ENCODE peak calls at places on chromosomes 13 and 19, in seven cellular contexts. W, P, N, D, K, G and J are unnamed samples.

GRCh38 chr13:74132152-74132767 is 1.9 kb downstream of the KLF12 start:
- DNase-seq in W (no peak), P (no peak), N (no peak), D (peak), K (no peak), G (no peak), J (no peak)

GRCh38 chr19:45771331-45771933 is 2.4 kb upstream of the SIX5 start:
- DNase-seq in W (no peak), P (no peak), N (no peak), D (no peak), K (no peak), G (no peak), J (no peak)

GRCh38 chr19:35105411-35106290 is 10.0 kb upstream of the FXYD3 start:
- DNase-seq in W (no peak), P (no peak), N (no peak), D (no peak), K (no peak), G (no peak), J (no peak)

GRCh38 chr19:51029718-51030117 is 3.3 kb upstream of the KLK11 start:
- DNase-seq in W (no peak), P (no peak), N (no peak), D (no peak), K (no peak), G (no peak), J (no peak)

GRCh38 chr13:111980146-111980929 is 86.6 kb upstream of the SOX1 start:
- DNase-seq in W (no peak), P (no peak), N (no peak), D (no peak), K (no peak), G (no peak), J (no peak)

GRCh38 chr19:39506944-39507714 is 7.8 kb upstream of the SELENOV start:
- DNase-seq in W (peak), P (peak), N (peak), D (peak), K (no peak), G (no peak), J (peak)

GRCh38 chr13:64723735-64724134 is 2506.4 kb downstream of the PCDH9 start:
- DNase-seq in W (no peak), P (peak), N (peak), D (no peak), K (no peak), G (no peak), J (no peak)

GRCh38 chr13:28679628-28680027 is 20.7 kb downstream of the POMP start:
- DNase-seq in W (no peak), P (no peak), N (no peak), D (no peak), K (no peak), G (no peak), J (no peak)

GRCh38 chr13:60484865-60485264 is 87.8 kb downstream of the TDRD3 start:
- DNase-seq in W (no peak), P (no peak), N (no peak), D (no peak), K (no peak), G (no peak), J (no peak)

GRCh38 chr19:7242601-7243258 is 51.5 kb downstream of the INSR start:
- DNase-seq in W (no peak), P (no peak), N (peak), D (no peak), K (no peak), G (no peak), J (no peak)

GRCh38 chr13:90801621-90802020 is 545.9 kb upstream of the MIR17HG start:
- DNase-seq in W (no peak), P (no peak), N (no peak), D (no peak), K (no peak), G (no peak), J (no peak)

GRCh38 chr19:17954401-17954800 is 12.5 kb upstream of the KCNN1 start:
- DNase-seq in W (no peak), P (no peak), N (no peak), D (no peak), K (no peak), G (no peak), J (no peak)

GRCh38 chr13:39965309-39965708 is 309.8 kb downstream of the COG6 start:
- DNase-seq in W (no peak), P (no peak), N (no peak), D (no peak), K (no peak), G (no peak), J (no peak)

GRCh38 chr13:93529961-93530360 is 303.4 kb downstream of the GPC6 start:
- DNase-seq in W (no peak), P (no peak), N (no peak), D (no peak), K (no peak), G (no peak), J (no peak)

GRCh38 chr19:38228491-38229439 is 4.7 kb upstream of the DPF1 start:
- DNase-seq in W (no peak), P (no peak), N (no peak), D (no peak), K (no peak), G (no peak), J (no peak)

GRCh38 chr13:77565635-77566034 is 30.1 kb downstream of the SCEL start:
- DNase-seq in W (no peak), P (peak), N (no peak), D (no peak), K (no peak), G (no peak), J (no peak)